ENCODE peak calls at places on chromosomes 11 and 22, in seven cellular contexts. G is DMS 273 treated with DMSO at 0.1 percent for 48 hours, I is GM12892, A is NCI-H1105 treated with DMSO at 0.1 percent for 48 hours, Q is HEK293T, S is heart right ventricle, P is cardiac fibroblast. K is an unnamed sample.

GRCh38 chr11:59222464-59223065 is 9.8 kb upstream of the MPEG1 start:
- DNase-seq in G (no peak), I (no peak), A (no peak), Q (no peak), S (no peak), P (no peak), K (no peak)

GRCh38 chr11:69383946-69384547 is 90.1 kb downstream of the MYEOV start:
- DNase-seq in G (no peak), I (peak), A (no peak), Q (no peak), S (no peak), P (no peak), K (no peak)

GRCh38 chr11:61947486-61948210 is 2.5 kb upstream of the BEST1 start:
- DNase-seq in G (peak), I (peak), A (peak), Q (peak), S (peak), P (peak), K (peak)

GRCh38 chr22:21587803-21588611 is 20.5 kb downstream of the UBE2L3 start:
- DNase-seq in G (no peak), I (peak), A (no peak), Q (no peak), S (no peak), P (peak), K (no peak)

GRCh38 chr11:67291481-67292381 is 2.6 kb downstream of the ANKRD13D start:
- DNase-seq in G (no peak), I (no peak), A (no peak), Q (no peak), S (no peak), P (no peak), K (no peak)

GRCh38 chr22:37303821-37304274 is 21.5 kb downstream of the CYTH4 start:
- DNase-seq in G (no peak), I (no peak), A (no peak), Q (no peak), S (no peak), P (peak), K (no peak)

GRCh38 chr11:124748481-124749338 is 3.3 kb downstream of the VSIG2 start:
- DNase-seq in G (no peak), I (no peak), A (no peak), Q (no peak), S (no peak), P (no peak), K (no peak)

GRCh38 chr11:76783901-76784813 is 1.0 kb downstream of the TSKU start:
- DNase-seq in G (no peak), I (no peak), A (peak), Q (peak), S (peak), P (peak), K (no peak)

GRCh38 chr11:25602149-25602548 is 729.8 kb upstream of the ANO3 start:
- DNase-seq in G (no peak), I (no peak), A (no peak), Q (no peak), S (no peak), P (no peak), K (no peak)

GRCh38 chr11:126318642-126319373 is 14.9 kb downstream of the DCPS start:
- DNase-seq in G (peak), I (no peak), A (no peak), Q (no peak), S (peak), P (peak), K (no peak)

GRCh38 chr22:38843716-38844660 is at the start of gene NPTXR:
- DNase-seq in G (no peak), I (no peak), A (peak), Q (peak), S (no peak), P (peak), K (no peak)

GRCh38 chr11:72378704-72379383 is 55.5 kb downstream of the CLPB start:
- DNase-seq in G (no peak), I (no peak), A (no peak), Q (no peak), S (peak), P (peak), K (no peak)

GRCh38 chr22:35315855-35316745 is 16.4 kb downstream of the TOM1 start:
- DNase-seq in G (no peak), I (no peak), A (peak), Q (no peak), S (peak), P (no peak), K (no peak)

GRCh38 chr11:58647866-58648265 is 25.4 kb downstream of the CNTF start:
- DNase-seq in G (no peak), I (no peak), A (no peak), Q (no peak), S (no peak), P (no peak), K (no peak)

GRCh38 chr11:2655834-2656622 is 43.8 kb downstream of the KCNQ1OT1 start:
- DNase-seq in G (no peak), I (no peak), A (peak), Q (peak), S (no peak), P (peak), K (no peak)

GRCh38 chr22:42289671-42290269 is 19.3 kb upstream of the TCF20 start:
- DNase-seq in G (peak), I (no peak), A (peak), Q (no peak), S (no peak), P (no peak), K (no peak)

GRCh38 chr11:11978792-11979486 is 29.5 kb downstream of the DKK3 start:
- DNase-seq in G (peak), I (no peak), A (no peak), Q (no peak), S (peak), P (peak), K (peak)

GRCh38 chr22:42033263-42034181 is 34.9 kb downstream of the WBP2NL start:
- DNase-seq in G (no peak), I (no peak), A (no peak), Q (no peak), S (no peak), P (no peak), K (no peak)

GRCh38 chr11:134398079-134398444 is 14.0 kb downstream of the B3GAT1 start:
- DNase-seq in G (no peak), I (no peak), A (no peak), Q (no peak), S (no peak), P (no peak), K (no peak)